ENCODE peak calls at places on chromosomes 5 and 9, in seven cellular contexts. Z, X, P, Q, C, K and H are unnamed samples.

GRCh38 chr5:59583810-59584562 is 309.5 kb downstream of the PDE4D start:
- DNase-seq in C (no peak), Z (no peak), Q (no peak), X (no peak), K (no peak), P (no peak), H (no peak)

GRCh38 chr9:122821278-122821952 is 7.0 kb downstream of the PDCL start:
- DNase-seq in C (no peak), X (no peak), Z (peak), Q (no peak), P (peak), K (no peak), H (peak)

GRCh38 chr9:125784286-125785049 is 37.3 kb downstream of the PBX3 start:
- DNase-seq in X (no peak), Z (peak), C (no peak), Q (no peak), K (no peak), P (no peak), H (no peak)

GRCh38 chr5:88679638-88680037 is 203.3 kb downstream of the MEF2C start:
- DNase-seq in X (no peak), P (no peak), K (no peak), Q (no peak), C (no peak), Z (no peak), H (no peak)

GRCh38 chr5:154445422-154446182 is at the start of gene SAP30L:
- DNase-seq in Z (peak), C (peak), P (peak), K (peak), Q (peak), X (peak), H (peak)

GRCh38 chr5:36928947-36929346 is 52.4 kb downstream of the NIPBL start:
- DNase-seq in Q (no peak), Z (peak), X (no peak), C (no peak), P (no peak), K (no peak), H (peak)

GRCh38 chr9:71308454-71308853 is 187.0 kb upstream of the TRPM3 start:
- DNase-seq in Z (no peak), K (no peak), Q (no peak), X (no peak), C (no peak), P (no peak), H (no peak)

GRCh38 chr5:141412853-141413539 is at the start of gene PCDHGA10:
- DNase-seq in X (peak), Z (peak), Q (no peak), C (peak), K (peak), P (peak), H (peak)

GRCh38 chr9:94083384-94083783 is 880 bp upstream of the PTPDC1 start:
- DNase-seq in X (no peak), K (no peak), C (no peak), Z (no peak), Q (no peak), P (no peak), H (no peak)

GRCh38 chr9:107489687-107490605 is at the start of gene KLF4:
- DNase-seq in Z (peak), C (peak), P (peak), X (peak), Q (peak), K (peak), H (peak)

GRCh38 chr9:128928624-128929023 is 7.8 kb downstream of the PHYHD1 start:
- DNase-seq in Z (peak), C (no peak), P (no peak), K (no peak), Q (no peak), X (no peak), H (no peak)

GRCh38 chr9:82247318-82247717 is 258.7 kb downstream of the SPATA31D1 start:
- DNase-seq in Z (no peak), C (peak), Q (no peak), P (peak), K (no peak), X (peak), H (no peak)

GRCh38 chr5:119354522-119355243 is 1.1 kb upstream of the TNFAIP8 start:
- DNase-seq in P (no peak), X (no peak), Z (no peak), K (no peak), Q (no peak), C (no peak), H (no peak)

GRCh38 chr9:108217601-108218190 is 638.1 kb downstream of the ACTL7B start:
- DNase-seq in C (no peak), K (no peak), Z (no peak), P (no peak), X (no peak), Q (no peak), H (no peak)

GRCh38 chr9:135531096-135531495 is 9.9 kb downstream of the LCN1 start:
- DNase-seq in Q (no peak), X (no peak), Z (no peak), C (no peak), P (no peak), K (no peak), H (no peak)

GRCh38 chr5:109692011-109692410 is 2.3 kb downstream of the MAN2A1 start:
- DNase-seq in Q (no peak), X (no peak), K (no peak), Z (peak), P (peak), C (no peak), H (peak)

GRCh38 chr9:79383096-79383495 is 188.7 kb upstream of the TLE4 start:
- DNase-seq in C (no peak), Z (no peak), K (no peak), P (no peak), Q (no peak), X (no peak), H (no peak)

GRCh38 chr5:129051283-129051682 is 43.3 kb upstream of the ISOC1 start:
- DNase-seq in P (peak), K (no peak), X (no peak), Z (no peak), Q (no peak), C (no peak), H (no peak)

GRCh38 chr9:89502038-89502601 is 4.2 kb upstream of the SEMA4D start:
- DNase-seq in X (no peak), Z (no peak), K (no peak), P (no peak), C (no peak), Q (no peak), H (no peak)

GRCh38 chr5:140632366-140633080 is 452 bp downstream of the CD14 start:
- DNase-seq in Q (no peak), X (no peak), P (peak), K (no peak), C (no peak), Z (peak), H (no peak)

GRCh38 chr9:130444565-130445221 is at the start of gene ASS1:
- DNase-seq in P (peak), Q (no peak), X (peak), C (peak), K (peak), Z (no peak), H (no peak)

GRCh38 chr9:131122158-131122557 is 3.2 kb upstream of the NUP214 start:
- DNase-seq in K (no peak), X (no peak), C (no peak), P (peak), Q (no peak), Z (no peak), H (no peak)

GRCh38 chr5:96529559-96529958 is 96.5 kb upstream of the PCSK1 start:
- DNase-seq in X (no peak), C (no peak), K (no peak), P (no peak), Z (no peak), Q (no peak), H (no peak)

GRCh38 chr5:10442581-10442980 is 902 bp downstream of the ROPN1L start:
- DNase-seq in K (no peak), Q (no peak), X (no peak), Z (no peak), C (no peak), P (no peak), H (peak)

GRCh38 chr9:92954078-92954861 is 6.9 kb downstream of the FGD3 start:
- DNase-seq in X (no peak), P (no peak), C (no peak), Q (no peak), K (no peak), Z (no peak), H (no peak)

GRCh38 chr5:168227001-168227400 is 64.4 kb upstream of the WWC1 start:
- DNase-seq in Z (no peak), P (no peak), C (no peak), X (no peak), Q (no peak), K (no peak), H (no peak)

GRCh38 chr9:91085499-91086291 is 276.0 kb downstream of the AUH start:
- DNase-seq in K (no peak), Z (no peak), X (no peak), Q (no peak), C (no peak), P (peak), H (no peak)

GRCh38 chr9:81032030-81032572 is 657.2 kb downstream of the TLE1 start:
- DNase-seq in P (peak), C (no peak), K (no peak), Q (no peak), X (no peak), Z (peak), H (peak)

GRCh38 chr9:138098908-138099791 is 221.6 kb downstream of the CACNA1B start:
- DNase-seq in Q (no peak), Z (no peak), K (no peak), X (no peak), P (no peak), C (peak), H (no peak)

GRCh38 chr9:14441976-14442651 is 128.2 kb upstream of the NFIB start:
- DNase-seq in K (no peak), P (peak), C (peak), Z (peak), X (peak), Q (no peak), H (no peak)

GRCh38 chr5:148163345-148163744 is 5.0 kb upstream of the SPINK14 start:
- DNase-seq in C (no peak), X (no peak), Q (no peak), K (no peak), P (no peak), Z (no peak), H (no peak)

GRCh38 chr9:129111143-129111761 is at the start of gene PTPA:
- DNase-seq in K (peak), Z (peak), Q (peak), X (peak), P (peak), C (peak), H (peak)

GRCh38 chr5:14171091-14171490 is 27.9 kb downstream of the TRIO start:
- DNase-seq in K (no peak), Q (no peak), X (no peak), P (no peak), C (no peak), Z (peak), H (no peak)

GRCh38 chr5:73900566-73900965 is 274.6 kb downstream of the ARHGEF28 start:
- DNase-seq in P (no peak), Q (no peak), K (no peak), Z (no peak), C (no peak), X (no peak), H (no peak)

GRCh38 chr5:139646912-139647391 is 1.2 kb upstream of the CXXC5 start:
- DNase-seq in K (no peak), X (peak), Z (no peak), C (no peak), Q (no peak), P (peak), H (peak)

GRCh38 chr9:106203832-106204516 is 509.6 kb downstream of the TMEM38B start:
- DNase-seq in X (peak), P (no peak), Z (no peak), Q (no peak), K (no peak), C (peak), H (no peak)

GRCh38 chr9:16178294-16178693 is 625.5 kb downstream of the CCDC171 start:
- DNase-seq in X (no peak), C (no peak), Z (no peak), K (no peak), Q (no peak), P (no peak), H (no peak)

GRCh38 chr5:23389543-23390215 is 117.7 kb upstream of the PRDM9 start:
- DNase-seq in P (no peak), X (peak), Q (no peak), K (peak), C (no peak), Z (no peak), H (no peak)

DNA sequence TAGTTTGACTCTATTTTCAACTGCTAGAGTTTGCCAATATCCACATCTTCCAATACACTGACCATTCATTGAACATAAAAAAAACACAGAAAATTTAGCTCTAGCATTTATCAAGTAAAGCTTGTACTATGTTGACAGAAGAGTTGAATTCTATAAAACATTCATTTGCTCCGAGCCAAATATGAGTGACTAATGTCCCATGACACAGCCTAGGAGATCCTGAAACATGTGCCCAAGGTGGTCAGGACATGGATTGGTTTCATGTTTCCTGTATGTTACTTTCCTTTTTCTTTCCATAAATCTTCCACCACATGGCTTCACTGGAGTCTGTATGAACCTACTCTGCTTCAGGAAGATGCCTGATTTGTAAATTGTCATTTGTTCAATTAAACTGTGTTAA is 122.4 kb upstream of the PRDM9 start:
- DNase-seq in K (no peak), Z (no peak), X (no peak), P (no peak), C (no peak), Q (no peak), H (no peak)
- H3K23ac ChIP-seq in K (no peak), Z (no peak), X (no peak), P (no peak), C (no peak), Q (no peak), H (no peak)

GRCh38 chr5:169253071-169253470 is 47.9 kb downstream of the SLIT3 start:
- DNase-seq in C (no peak), Z (no peak), P (no peak), Q (no peak), K (no peak), X (no peak), H (no peak)

GRCh38 chr5:169258372-169259000 is 42.5 kb downstream of the SLIT3 start:
- DNase-seq in X (no peak), K (no peak), Z (no peak), P (peak), Q (no peak), C (no peak), H (no peak)

GRCh38 chr5:169251685-169252084 is 49.3 kb downstream of the SLIT3 start:
- DNase-seq in X (no peak), C (no peak), Z (no peak), P (no peak), K (no peak), Q (no peak), H (no peak)

DNA sequence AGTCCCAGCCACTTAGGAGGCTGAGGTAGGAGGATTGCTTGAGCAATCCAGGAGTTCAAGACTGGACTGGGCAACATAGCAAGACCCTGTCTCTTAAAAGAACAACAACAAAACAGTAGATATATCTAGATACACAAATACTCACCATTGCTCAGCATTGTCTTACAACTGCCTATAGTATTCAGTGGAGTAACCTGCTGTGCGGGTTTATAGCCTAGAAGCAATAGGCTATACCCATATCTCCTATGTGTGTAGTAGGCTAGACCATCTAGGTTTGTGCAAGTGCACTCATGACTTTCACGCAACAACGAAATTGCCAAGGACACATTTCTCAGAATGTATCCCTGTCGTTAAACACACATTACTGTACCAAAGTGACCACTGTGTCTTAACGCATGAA is 44.7 kb downstream of the SLIT3 start:
- DNase-seq in Q (no peak), X (no peak), K (no peak), Z (no peak), C (no peak), P (peak), H (no peak)
- H2BK5ac ChIP-seq in Q (no peak), X (no peak), K (no peak), Z (no peak), C (no peak), P (no peak), H (no peak)

GRCh38 chr5:112965733-112966306 is 10.8 kb upstream of the DCP2 start:
- DNase-seq in P (no peak), Z (no peak), K (no peak), Q (no peak), X (no peak), C (no peak), H (no peak)
- H3K23ac ChIP-seq in P (no peak), Z (no peak), K (no peak), Q (no peak), X (no peak), C (no peak), H (no peak)

DNA sequence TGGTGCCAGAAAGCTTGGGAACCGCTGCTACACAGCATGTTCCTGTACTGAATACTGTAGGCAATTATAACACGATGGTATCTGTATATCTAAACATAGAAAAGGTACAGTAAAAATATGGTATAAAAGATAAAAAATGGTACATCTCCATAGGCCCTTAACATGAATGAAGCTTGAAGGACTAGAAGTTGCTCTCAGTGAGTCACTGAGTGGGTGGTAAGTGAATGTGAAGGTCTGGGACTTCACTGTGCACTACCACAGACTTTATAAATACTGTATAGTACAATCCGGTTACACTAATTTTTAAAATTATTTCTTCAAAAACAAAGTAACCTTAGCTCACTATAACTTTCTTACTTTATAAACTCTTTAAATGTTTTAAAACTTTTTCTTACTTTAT is 819.9 kb upstream of the GRAMD2B start:
- DNase-seq in X (no peak), C (no peak), K (no peak), Z (peak), P (no peak), Q (no peak), H (no peak)
- H2BK5ac ChIP-seq in X (no peak), C (no peak), K (no peak), Z (no peak), P (no peak), Q (no peak), H (no peak)

GRCh38 chr9:113185271-113185670 is 34.5 kb downstream of the SLC31A2 start:
- DNase-seq in K (no peak), P (no peak), Z (no peak), Q (no peak), X (no peak), C (no peak), H (peak)
- H3K23ac ChIP-seq in K (no peak), P (no peak), Z (no peak), Q (no peak), X (no peak), C (no peak), H (no peak)

GRCh38 chr9:127223266-127223665 is 41.3 kb upstream of the GARNL3 start:
- DNase-seq in C (no peak), X (no peak), Q (no peak), P (no peak), Z (no peak), K (no peak), H (no peak)
- H2BK5ac ChIP-seq in C (no peak), X (no peak), Q (no peak), P (no peak), Z (no peak), K (no peak), H (no peak)

GRCh38 chr5:30103056-30104020 is 1090.1 kb upstream of the CDH6 start:
- DNase-seq in Z (no peak), K (no peak), P (no peak), X (no peak), C (no peak), Q (no peak), H (peak)
- H3K23ac ChIP-seq in Z (no peak), K (no peak), P (no peak), X (no peak), C (no peak), Q (no peak), H (no peak)